ENCODE peak calls at places on chromosomes 12 and 14, in eight cellular contexts. S is PC-9, N is OCI-LY7, G is stomach, H is aorta, X is astrocyte of the spinal cord, A is heart right ventricle, I is foreskin fibroblast. C is an unnamed sample.

GRCh38 chr14:68703093-68703492 is 89.8 kb downstream of the ZFP36L1 start:
- DNase-seq in I (peak), N (no peak), S (peak), A (no peak), G (no peak), X (peak), H (no peak), C (peak)

GRCh38 chr12:107429006-107429698 is 256.4 kb upstream of the PWP1 start:
- DNase-seq in G (peak), X (no peak), S (peak), A (no peak), N (no peak), H (no peak), I (no peak), C (no peak)

GRCh38 chr14:70780396-70781075 is 28.8 kb downstream of the MAP3K9 start:
- DNase-seq in X (no peak), N (peak), G (peak), A (peak), H (no peak), S (no peak), I (no peak), C (no peak)

GRCh38 chr12:90058721-90059120 is 350.1 kb upstream of the ATP2B1 start:
- DNase-seq in X (peak), N (no peak), S (no peak), I (peak), A (no peak), H (no peak), G (no peak), C (peak)

GRCh38 chr14:103910262-103910935 is 17.9 kb upstream of the TDRD9 start:
- DNase-seq in G (peak), I (peak), S (peak), A (peak), H (peak), X (peak), N (peak), C (peak)

GRCh38 chr14:28406181-28406580 is 360.4 kb upstream of the FOXG1 start:
- DNase-seq in N (no peak), A (no peak), S (no peak), X (peak), H (no peak), I (peak), G (no peak), C (no peak)

GRCh38 chr12:3303410-3304136 is 187.4 kb upstream of the PRMT8 start:
- DNase-seq in S (no peak), H (no peak), I (no peak), N (no peak), G (no peak), X (no peak), A (no peak), C (no peak)

GRCh38 chr12:12133259-12133658 is 62.5 kb downstream of the BCL2L14 start:
- DNase-seq in X (no peak), S (no peak), G (no peak), H (no peak), A (no peak), I (no peak), N (no peak), C (no peak)

GRCh38 chr14:81165188-81165587 is 55.6 kb downstream of the GTF2A1 start:
- DNase-seq in N (peak), I (peak), H (no peak), S (no peak), G (no peak), X (no peak), A (no peak), C (no peak)

GRCh38 chr14:61477845-61478438 is 156.6 kb downstream of the PRKCH start:
- DNase-seq in S (peak), N (peak), A (peak), X (no peak), H (peak), I (peak), G (peak), C (peak)

GRCh38 chr14:59018978-59019377 is 169.5 kb upstream of the DAAM1 start:
- DNase-seq in S (no peak), I (peak), N (no peak), A (no peak), H (no peak), G (no peak), X (no peak), C (no peak)

GRCh38 chr14:55766071-55766470 is 186.1 kb downstream of the KTN1 start:
- DNase-seq in N (no peak), S (no peak), H (no peak), I (no peak), X (no peak), A (no peak), G (no peak), C (no peak)

GRCh38 chr12:26823391-26823790 is 9.6 kb downstream of the ITPR2 start:
- DNase-seq in A (no peak), X (no peak), N (no peak), I (peak), G (no peak), S (no peak), H (no peak), C (no peak)

GRCh38 chr12:40158592-40159111 is 52.8 kb upstream of the SLC2A13 start:
- DNase-seq in N (no peak), I (no peak), X (no peak), G (no peak), S (no peak), A (no peak), H (no peak), C (no peak)

GRCh38 chr12:130949806-130950205 is 3.9 kb upstream of the ADGRD1 start:
- DNase-seq in A (no peak), X (no peak), H (no peak), I (no peak), S (no peak), G (no peak), N (no peak), C (no peak)

GRCh38 chr14:103629503-103630121 is 601 bp downstream of the KLC1 start:
- DNase-seq in H (peak), G (peak), I (peak), S (no peak), X (no peak), N (peak), A (peak), C (peak)

GRCh38 chr12:59452259-59452658 is 143.6 kb upstream of the SLC16A7 start:
- DNase-seq in A (no peak), N (no peak), H (no peak), I (peak), G (no peak), X (peak), S (no peak), C (peak)

GRCh38 chr12:4049566-4050080 is 176.4 kb upstream of the PARP11 start:
- DNase-seq in A (no peak), H (no peak), I (no peak), G (no peak), X (no peak), S (no peak), N (no peak), C (no peak)

GRCh38 chr12:105748806-105749600 is 389.8 kb downstream of the NUAK1 start:
- DNase-seq in N (no peak), H (peak), X (peak), S (no peak), I (peak), G (no peak), A (peak), C (peak)

GRCh38 chr12:47709277-47710048 is 3.6 kb upstream of the RPAP3 start:
- DNase-seq in X (no peak), H (no peak), S (no peak), A (no peak), G (no peak), N (peak), I (no peak), C (no peak)

GRCh38 chr12:64362721-64363305 is 27.7 kb downstream of the C12orf56 start:
- DNase-seq in S (no peak), N (no peak), X (no peak), A (no peak), I (no peak), G (no peak), H (no peak), C (no peak)

GRCh38 chr12:15164997-15165659 is 56.1 kb downstream of the RERG start:
- DNase-seq in S (no peak), G (no peak), X (peak), A (no peak), H (no peak), I (peak), N (no peak), C (peak)

GRCh38 chr12:57487055-57487596 is 742 bp upstream of the MARS1 start:
- DNase-seq in A (no peak), I (no peak), X (no peak), H (peak), G (no peak), N (no peak), S (no peak), C (no peak)
- H3K4me3 ChIP-seq in A (peak), I (peak), X (peak), H (no peak), G (peak), N (no peak), S (peak), C (peak)

DNA sequence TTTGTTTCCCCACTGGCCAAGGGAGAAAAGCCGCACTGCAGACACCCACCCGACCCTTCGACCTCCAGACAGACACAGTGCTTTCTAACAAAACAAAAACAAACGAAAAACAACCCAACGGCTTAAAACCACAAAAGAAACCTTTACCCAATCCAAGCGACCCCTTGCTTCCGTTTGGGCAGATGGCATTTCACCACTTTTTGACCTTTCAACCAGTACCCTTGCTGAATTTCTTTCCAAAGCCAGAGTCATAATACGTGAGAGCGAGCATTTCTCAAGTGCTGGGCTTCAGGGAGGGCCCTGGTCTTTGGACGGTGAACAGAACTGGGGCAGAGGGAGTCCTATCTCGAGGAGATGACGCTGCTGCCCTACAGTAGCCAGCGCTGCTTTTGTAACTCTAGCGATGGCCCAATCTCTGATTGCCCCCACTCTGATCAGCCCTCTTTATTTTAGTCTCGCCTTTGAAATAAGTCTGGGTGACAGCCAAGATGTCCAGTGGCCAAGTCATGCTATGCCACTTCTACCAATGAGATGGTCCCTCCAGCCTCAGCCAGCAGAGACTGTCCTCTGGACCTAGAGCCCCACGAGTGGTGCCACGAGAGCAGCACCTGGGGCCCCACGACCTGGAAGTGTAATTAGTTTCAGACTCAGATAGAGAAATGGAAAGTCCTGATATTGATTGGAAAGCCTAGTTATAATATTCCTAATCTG is 21.9 kb upstream of the ADIPOR2 start:
- DNase-seq in X (no peak), N (no peak), S (no peak), A (peak), H (no peak), G (no peak), I (no peak), C (no peak)
- H3K4me3 ChIP-seq in X (no peak), N (no peak), S (no peak), A (peak), H (no peak), G (no peak), I (no peak), C (no peak)

DNA sequence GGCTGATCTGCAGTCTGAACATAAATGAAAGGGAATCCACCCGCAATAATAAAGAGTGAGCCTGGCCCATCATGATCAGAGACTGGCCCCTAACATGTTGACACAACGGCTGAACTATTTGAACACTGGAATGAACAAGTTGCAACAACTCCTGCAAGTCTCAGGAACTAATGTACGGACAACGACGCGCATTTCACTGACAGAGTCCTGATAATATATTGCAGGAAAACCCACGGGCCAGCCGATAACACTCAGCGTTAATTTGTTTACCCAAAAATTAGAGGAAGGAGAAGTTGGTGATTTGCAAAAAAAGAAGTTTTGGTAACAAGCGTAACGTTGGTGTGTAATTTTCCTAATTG is 195.7 kb upstream of the BTG1 start:
- DNase-seq in G (no peak), I (no peak), H (no peak), S (no peak), N (no peak), A (no peak), X (no peak), C (no peak)
- H3K4me3 ChIP-seq in G (peak), I (no peak), H (no peak), S (no peak), N (no peak), A (no peak), X (no peak), C (no peak)

DNA sequence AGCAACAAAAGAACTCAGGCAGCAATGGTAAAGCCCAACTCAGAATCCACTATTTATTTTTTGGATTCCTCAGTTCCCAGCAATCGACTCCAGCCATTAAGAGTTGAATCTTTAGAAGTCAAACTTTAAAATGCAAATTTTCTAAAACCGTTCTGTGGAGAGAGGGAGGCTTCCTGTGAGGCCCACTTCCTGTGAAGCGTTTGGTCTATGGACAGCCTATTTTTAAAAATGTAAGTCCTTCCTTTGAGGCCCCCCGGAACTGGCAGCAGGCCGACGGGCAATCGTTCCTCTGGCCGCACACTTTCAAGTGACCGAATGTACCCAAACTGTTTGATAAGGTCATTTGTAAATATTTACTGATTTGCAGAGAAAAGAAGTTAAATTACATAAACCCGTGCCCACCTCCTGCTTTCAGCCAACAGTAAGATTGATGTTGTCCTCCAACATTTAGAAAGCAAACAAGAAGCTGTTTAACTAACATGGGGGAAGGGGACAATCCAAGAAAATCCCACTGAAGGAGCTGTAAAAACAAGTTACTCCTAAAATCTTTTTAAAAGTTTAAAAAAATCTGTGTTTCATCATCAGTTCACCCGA is 65.6 kb downstream of the FOXN3 start:
- DNase-seq in G (peak), X (peak), H (no peak), N (peak), S (no peak), A (no peak), I (peak), C (no peak)
- H3K4me3 ChIP-seq in G (no peak), X (no peak), H (no peak), N (peak), S (no peak), A (no peak), I (no peak), C (no peak)

DNA sequence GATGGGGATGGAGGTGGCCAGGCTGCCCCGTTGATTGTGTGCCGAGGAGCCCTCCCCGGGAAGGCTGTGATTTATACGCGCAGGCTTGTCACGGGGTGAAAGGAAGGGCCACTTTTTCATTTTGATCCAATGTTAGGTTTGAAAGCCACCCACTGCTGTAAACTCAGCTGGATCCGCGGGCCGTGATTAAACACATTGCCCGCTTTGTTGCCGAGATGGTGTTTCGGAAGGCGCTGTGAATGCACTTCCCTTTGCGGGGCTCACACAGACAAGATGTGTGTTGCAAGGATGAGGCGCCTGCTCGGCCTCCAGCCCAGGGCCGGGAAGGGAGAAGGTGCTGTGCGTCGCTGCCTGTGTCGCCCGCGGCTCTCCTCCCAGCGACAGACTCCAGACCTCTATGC is 98.9 kb downstream of the TMEM132C start:
- DNase-seq in A (no peak), X (no peak), G (no peak), I (no peak), N (no peak), H (peak), S (no peak), C (peak)
- H3K4me3 ChIP-seq in A (peak), X (no peak), G (peak), I (no peak), N (no peak), H (no peak), S (no peak), C (no peak)

GRCh38 chr12:67727652-67728295 is 79.2 kb downstream of the DYRK2 start:
- DNase-seq in N (no peak), X (no peak), H (no peak), A (no peak), G (no peak), S (no peak), I (no peak), C (no peak)
- H3K4me3 ChIP-seq in N (no peak), X (no peak), H (no peak), A (no peak), G (no peak), S (no peak), I (no peak), C (no peak)

DNA sequence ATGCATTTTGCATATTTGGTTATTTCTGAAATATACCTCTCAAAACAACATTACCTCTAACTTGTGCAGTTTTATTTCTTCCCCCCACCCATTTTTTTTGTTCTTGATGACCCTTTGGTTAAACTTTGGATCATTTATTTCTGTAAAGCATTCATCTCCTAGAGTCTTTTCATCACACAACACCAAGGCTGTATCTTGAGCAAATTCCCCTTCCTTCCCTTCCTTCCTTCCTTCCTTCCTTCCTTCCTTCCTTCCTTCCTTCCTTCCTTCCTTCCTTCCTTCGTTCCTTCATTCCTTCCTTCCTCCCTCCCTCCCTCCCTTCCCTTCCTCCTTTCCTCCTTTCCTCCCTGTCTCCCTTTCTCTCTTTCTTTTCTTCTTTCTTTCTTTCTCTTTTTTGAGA is 43.8 kb upstream of the PPP1R12A start:
- DNase-seq in N (no peak), G (no peak), A (no peak), X (no peak), S (no peak), H (no peak), I (no peak), C (no peak)
- H3K4me3 ChIP-seq in N (no peak), G (no peak), A (no peak), X (no peak), S (no peak), H (no peak), I (no peak), C (no peak)

C was measured in MG63.